ENCODE peak calls at places on chromosomes 7 and 10, in seven cellular contexts. One of them, this sample, is unnamed.
A peak's percentile ranks its signal among the peaks of the same experiment; 100 is the strongest.

GRCh38 chr7:112334366-112334765 is 115.9 kb upstream of the IFRD1 start:
- DNase-seq in IMR-90: no peak
- DNase-seq in H9: no peak
- DNase-seq in mesendoderm: no peak
- DNase-seq in H1: no peak
- DNase-seq in trophoblast cell: no peak
- DNase-seq in neuronal stem cell: no peak
- DNase-seq in this sample: no peak

GRCh38 chr10:117198088-117198487 is 799 bp downstream of the KCNK18 start:
- DNase-seq in neuronal stem cell: no peak
- DNase-seq in mesendoderm: peak; percentile 65
- DNase-seq in trophoblast cell: no peak
- DNase-seq in H1: no peak
- DNase-seq in IMR-90: no peak
- DNase-seq in H9: no peak
- DNase-seq in this sample: no peak

GRCh38 chr10:78556700-78557432 is 511.9 kb upstream of the ZMIZ1 start:
- DNase-seq in trophoblast cell: no peak
- DNase-seq in IMR-90: no peak
- DNase-seq in mesendoderm: peak; percentile 42
- DNase-seq in H1: no peak
- DNase-seq in neuronal stem cell: no peak
- DNase-seq in H9: no peak
- DNase-seq in this sample: no peak

GRCh38 chr10:89426230-89426868 is 12.0 kb downstream of the IFIT5 start:
- DNase-seq in H9: no peak
- DNase-seq in H1: no peak
- DNase-seq in IMR-90: peak; percentile 75
- DNase-seq in neuronal stem cell: peak; percentile 48
- DNase-seq in trophoblast cell: peak; percentile 81
- DNase-seq in mesendoderm: peak; percentile 67
- DNase-seq in this sample: peak; percentile 71

GRCh38 chr10:87818505-87819273 is 663 bp upstream of the ATAD1 start:
- DNase-seq in H9: peak; percentile 38
- DNase-seq in trophoblast cell: peak; percentile 27
- DNase-seq in mesendoderm: peak; percentile 89
- DNase-seq in IMR-90: peak; percentile 43
- DNase-seq in H1: no peak
- DNase-seq in neuronal stem cell: peak; percentile 17
- DNase-seq in this sample: peak; percentile 59

GRCh38 chr10:74227697-74228424 is 76.8 kb downstream of the ADK start:
- DNase-seq in H1: no peak
- DNase-seq in H9: no peak
- DNase-seq in mesendoderm: no peak
- DNase-seq in neuronal stem cell: no peak
- DNase-seq in trophoblast cell: peak; percentile 11
- DNase-seq in IMR-90: peak; percentile 62
- DNase-seq in this sample: peak; percentile 26

GRCh38 chr7:136061433-136061832 is 84.3 kb upstream of the MTPN start:
- DNase-seq in IMR-90: no peak
- DNase-seq in H1: no peak
- DNase-seq in neuronal stem cell: no peak
- DNase-seq in H9: no peak
- DNase-seq in mesendoderm: peak; percentile 10
- DNase-seq in trophoblast cell: no peak
- DNase-seq in this sample: no peak

GRCh38 chr7:93894966-93895650 is 4.6 kb upstream of the TFPI2 start:
- DNase-seq in mesendoderm: no peak
- DNase-seq in neuronal stem cell: no peak
- DNase-seq in IMR-90: no peak
- DNase-seq in H1: no peak
- DNase-seq in H9: no peak
- DNase-seq in trophoblast cell: no peak
- DNase-seq in this sample: no peak

GRCh38 chr10:116418394-116418793 is 9.3 kb upstream of the PNLIPRP3 start:
- DNase-seq in IMR-90: no peak
- DNase-seq in trophoblast cell: no peak
- DNase-seq in H1: no peak
- DNase-seq in H9: no peak
- DNase-seq in mesendoderm: peak; percentile 12
- DNase-seq in neuronal stem cell: no peak
- DNase-seq in this sample: no peak

GRCh38 chr10:13823046-13823711 is 236.4 kb downstream of the PRPF18 start:
- DNase-seq in H9: peak; percentile 77
- DNase-seq in H1: peak; percentile 60
- DNase-seq in IMR-90: no peak
- DNase-seq in trophoblast cell: no peak
- DNase-seq in mesendoderm: no peak
- DNase-seq in neuronal stem cell: no peak
- DNase-seq in this sample: no peak

GRCh38 chr10:22685926-22686325 is 28.5 kb downstream of the PIP4K2A start:
- DNase-seq in mesendoderm: no peak
- DNase-seq in H1: no peak
- DNase-seq in H9: no peak
- DNase-seq in neuronal stem cell: no peak
- DNase-seq in IMR-90: no peak
- DNase-seq in trophoblast cell: no peak
- DNase-seq in this sample: no peak

GRCh38 chr7:154781369-154782303 is 221.3 kb downstream of the PAXIP1 start:
- DNase-seq in mesendoderm: no peak
- DNase-seq in neuronal stem cell: no peak
- DNase-seq in H9: no peak
- DNase-seq in H1: no peak
- DNase-seq in trophoblast cell: no peak
- DNase-seq in IMR-90: no peak
- DNase-seq in this sample: no peak

GRCh38 chr10:31419394-31420063 is 100.5 kb downstream of the ZEB1 start:
- DNase-seq in mesendoderm: no peak
- DNase-seq in IMR-90: peak; percentile 55
- DNase-seq in neuronal stem cell: no peak
- DNase-seq in trophoblast cell: peak; percentile 82
- DNase-seq in H9: no peak
- DNase-seq in H1: no peak
- DNase-seq in this sample: peak; percentile 8

GRCh38 chr10:75098902-75099673 is 12.4 kb upstream of the SAMD8 start:
- DNase-seq in H1: no peak
- DNase-seq in mesendoderm: no peak
- DNase-seq in IMR-90: no peak
- DNase-seq in H9: no peak
- DNase-seq in trophoblast cell: no peak
- DNase-seq in neuronal stem cell: no peak
- DNase-seq in this sample: no peak

GRCh38 chr10:113485801-113486200 is 67.1 kb upstream of the HABP2 start:
- DNase-seq in IMR-90: no peak
- DNase-seq in mesendoderm: no peak
- DNase-seq in trophoblast cell: peak; percentile 62
- DNase-seq in H9: no peak
- DNase-seq in H1: no peak
- DNase-seq in neuronal stem cell: no peak
- DNase-seq in this sample: no peak

GRCh38 chr10:88428442-88428841 is 154.7 kb downstream of the RNLS start:
- DNase-seq in trophoblast cell: no peak
- DNase-seq in H9: no peak
- DNase-seq in IMR-90: no peak
- DNase-seq in H1: no peak
- DNase-seq in neuronal stem cell: no peak
- DNase-seq in mesendoderm: peak; percentile 45
- DNase-seq in this sample: peak; percentile 42

GRCh38 chr7:88759956-88760515 is 536 bp downstream of the ZNF804B start:
- DNase-seq in H9: no peak
- DNase-seq in neuronal stem cell: no peak
- DNase-seq in trophoblast cell: no peak
- DNase-seq in IMR-90: no peak
- DNase-seq in mesendoderm: peak; percentile 1
- DNase-seq in H1: no peak
- DNase-seq in this sample: no peak

GRCh38 chr7:88757371-88757770 is 2.1 kb upstream of the ZNF804B start:
- DNase-seq in neuronal stem cell: no peak
- DNase-seq in trophoblast cell: no peak
- DNase-seq in H1: no peak
- DNase-seq in mesendoderm: no peak
- DNase-seq in IMR-90: no peak
- DNase-seq in H9: no peak
- DNase-seq in this sample: no peak

GRCh38 chr7:88759216-88759955 is at the start of gene ZNF804B:
- DNase-seq in trophoblast cell: no peak
- DNase-seq in neuronal stem cell: peak; percentile 59
- DNase-seq in IMR-90: no peak
- DNase-seq in mesendoderm: peak; percentile 74
- DNase-seq in H1: peak; percentile 34
- DNase-seq in H9: peak; percentile 78
- DNase-seq in this sample: no peak

GRCh38 chr7:88758355-88759215 is 915 bp upstream of the ZNF804B start:
- DNase-seq in IMR-90: no peak
- DNase-seq in neuronal stem cell: peak; percentile 31
- DNase-seq in H1: peak; percentile 9
- DNase-seq in trophoblast cell: no peak
- DNase-seq in H9: peak; percentile 65
- DNase-seq in mesendoderm: peak; percentile 67
- DNase-seq in this sample: no peak

DNA sequence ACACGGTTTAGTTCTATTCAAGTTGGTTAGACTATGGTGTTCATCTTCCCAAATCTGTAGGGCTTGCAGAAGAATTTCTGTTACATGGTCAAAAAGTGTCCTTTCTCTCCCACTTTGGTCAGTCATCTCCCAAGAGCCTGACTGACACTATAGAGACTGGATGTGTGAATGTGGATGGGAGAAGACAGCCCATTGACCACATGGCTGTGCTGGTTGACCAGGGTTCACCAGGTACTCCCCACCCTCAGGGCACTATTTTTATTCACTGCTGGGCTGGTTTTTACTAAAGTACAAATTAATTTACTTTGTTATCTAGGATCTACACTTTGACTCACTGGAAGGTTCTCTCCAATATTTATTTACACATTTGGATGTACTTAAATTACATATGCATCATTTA is 2.3 kb downstream of the ZNF804B start:
- DNase-seq in H1: no peak
- DNase-seq in IMR-90: no peak
- DNase-seq in H9: no peak
- DNase-seq in mesendoderm: peak; percentile 11
- DNase-seq in trophoblast cell: no peak
- DNase-seq in neuronal stem cell: no peak
- DNase-seq in this sample: no peak
- H4K8ac ChIP-seq in H1: no peak overlapping the region
- H4K8ac ChIP-seq in IMR-90: no peak overlapping the region
- H4K8ac ChIP-seq in H9: no peak overlapping the region
- H4K8ac ChIP-seq in mesendoderm: no peak overlapping the region
- H4K8ac ChIP-seq in trophoblast cell: no peak overlapping the region
- H4K8ac ChIP-seq in neuronal stem cell: no peak overlapping the region
- H4K8ac ChIP-seq in this sample: no peak overlapping the region

GRCh38 chr10:26323219-26323618 is 106.6 kb downstream of the GAD2 start:
- DNase-seq in trophoblast cell: no peak
- DNase-seq in mesendoderm: no peak
- DNase-seq in IMR-90: no peak
- DNase-seq in neuronal stem cell: no peak
- DNase-seq in H9: no peak
- DNase-seq in H1: no peak
- DNase-seq in this sample: no peak
- H4K8ac ChIP-seq in trophoblast cell: no peak overlapping the region
- H4K8ac ChIP-seq in mesendoderm: no peak overlapping the region
- H4K8ac ChIP-seq in IMR-90: no peak overlapping the region
- H4K8ac ChIP-seq in neuronal stem cell: no peak overlapping the region
- H4K8ac ChIP-seq in H9: no peak overlapping the region
- H4K8ac ChIP-seq in H1: no peak overlapping the region
- H4K8ac ChIP-seq in this sample: no peak overlapping the region

GRCh38 chr10:26946103-26946907 is 85.5 kb upstream of the ABI1 start:
- DNase-seq in mesendoderm: no peak
- DNase-seq in trophoblast cell: peak; percentile 84
- DNase-seq in IMR-90: no peak
- DNase-seq in H1: no peak
- DNase-seq in neuronal stem cell: no peak
- DNase-seq in H9: peak; percentile 75
- DNase-seq in this sample: no peak

GRCh38 chr10:26939957-26940354 is 79.2 kb upstream of the ABI1 start:
- DNase-seq in mesendoderm: no peak
- DNase-seq in neuronal stem cell: no peak
- DNase-seq in H9: no peak
- DNase-seq in IMR-90: no peak
- DNase-seq in H1: no peak
- DNase-seq in trophoblast cell: no peak
- DNase-seq in this sample: no peak

GRCh38 chr10:26939290-26939956 is 78.7 kb upstream of the ABI1 start:
- DNase-seq in mesendoderm: no peak
- DNase-seq in H1: no peak
- DNase-seq in IMR-90: no peak
- DNase-seq in trophoblast cell: no peak
- DNase-seq in H9: peak; percentile 40
- DNase-seq in neuronal stem cell: no peak
- DNase-seq in this sample: no peak

GRCh38 chr10:26938578-26938977 is 77.8 kb upstream of the ABI1 start:
- DNase-seq in mesendoderm: peak; percentile 84
- DNase-seq in trophoblast cell: peak; percentile 39
- DNase-seq in IMR-90: no peak
- DNase-seq in H9: peak; percentile 30
- DNase-seq in H1: no peak
- DNase-seq in neuronal stem cell: no peak
- DNase-seq in this sample: no peak

DNA sequence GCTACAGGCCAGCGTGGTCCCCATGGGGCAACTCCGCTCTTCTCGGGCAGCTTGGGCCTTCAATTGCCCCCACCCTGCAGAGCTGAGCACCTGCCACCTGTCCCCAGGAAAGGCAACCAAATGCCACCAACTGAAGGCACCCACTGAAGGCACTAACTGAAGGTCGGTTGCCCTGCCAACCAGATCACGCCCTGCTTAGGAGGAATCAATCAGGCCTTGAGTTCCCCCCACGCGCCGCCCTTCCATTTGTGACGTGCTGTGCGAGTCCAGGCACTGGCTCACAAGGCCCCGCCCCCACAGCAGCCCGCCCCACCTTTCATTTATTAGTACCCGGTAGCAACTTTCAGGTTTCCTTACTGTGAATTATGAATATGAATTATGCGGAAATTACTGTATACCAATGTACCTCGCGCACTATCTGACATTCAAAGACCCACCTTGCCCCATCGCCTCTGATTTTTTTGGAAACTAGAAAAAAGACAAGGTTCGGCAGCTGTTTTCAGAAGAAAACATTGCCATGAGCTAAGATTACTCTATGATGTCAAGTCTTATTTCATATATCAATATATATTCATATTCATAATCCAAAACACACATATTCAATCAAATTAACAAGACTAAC is 83.6 kb upstream of the ABI1 start:
- DNase-seq in H9: no peak
- DNase-seq in trophoblast cell: no peak
- DNase-seq in mesendoderm: no peak
- DNase-seq in H1: no peak
- DNase-seq in IMR-90: no peak
- DNase-seq in neuronal stem cell: no peak
- DNase-seq in this sample: no peak
- H4K8ac ChIP-seq in H9: no peak overlapping the region
- H4K8ac ChIP-seq in trophoblast cell: no peak overlapping the region
- H4K8ac ChIP-seq in mesendoderm: no peak overlapping the region
- H4K8ac ChIP-seq in H1: no peak overlapping the region
- H4K8ac ChIP-seq in IMR-90: no peak overlapping the region
- H4K8ac ChIP-seq in neuronal stem cell: no peak overlapping the region
- H4K8ac ChIP-seq in this sample: no peak overlapping the region

DNA sequence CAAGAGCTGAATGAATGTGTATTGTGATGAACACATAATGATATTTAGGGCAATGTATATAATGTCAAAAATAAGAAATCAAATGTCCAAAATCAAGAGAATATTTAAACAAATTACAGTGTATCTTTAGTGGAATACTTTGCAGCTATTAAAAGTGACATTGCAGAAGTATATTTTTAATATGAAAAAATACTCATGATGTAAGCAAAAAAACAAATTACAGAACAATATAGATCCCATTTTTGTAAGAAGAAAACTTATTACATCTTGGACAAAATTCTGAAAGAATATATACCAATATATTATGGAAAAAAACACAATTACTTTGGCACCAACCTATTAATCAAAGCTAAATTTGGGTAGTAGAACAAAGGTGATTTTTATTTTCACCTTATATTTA is 308.2 kb upstream of the NEBL start:
- DNase-seq in mesendoderm: no peak
- DNase-seq in H1: no peak
- DNase-seq in trophoblast cell: no peak
- DNase-seq in neuronal stem cell: no peak
- DNase-seq in H9: no peak
- DNase-seq in IMR-90: no peak
- DNase-seq in this sample: no peak
- H4K8ac ChIP-seq in mesendoderm: no peak overlapping the region
- H4K8ac ChIP-seq in H1: no peak overlapping the region
- H4K8ac ChIP-seq in trophoblast cell: no peak overlapping the region
- H4K8ac ChIP-seq in neuronal stem cell: no peak overlapping the region
- H4K8ac ChIP-seq in H9: no peak overlapping the region
- H4K8ac ChIP-seq in IMR-90: no peak overlapping the region
- H4K8ac ChIP-seq in this sample: no peak overlapping the region